ENCODE peak calls at places on chromosomes 12 and 14, in ten cellular contexts. E is foreskin fibroblast; G is CD4-positive, CD25-positive, alpha-beta regulatory T cell; I is HEK293T; V is astrocyte; Q is dermis microvascular lymphatic vessel endothelial cell; M is NCI-H748 treated with DMSO at 0.1 percent for 48 hours; S is HS-27A; W is right cardiac atrium; H is AG08395. N is an unnamed sample.

GRCh38 chr14:62532186-62532585 is 513.1 kb downstream of the KCNH5 start:
- DNase-seq in I (no peak), H (no peak), W (no peak), E (no peak), M (no peak), V (peak; percentile 21), G (no peak), S (no peak), Q (no peak), N (no peak)

GRCh38 chr12:46710125-46710743 is 115.6 kb downstream of the SLC38A4 start:
- DNase-seq in S (no peak), M (no peak), E (no peak), Q (no peak), V (no peak), I (no peak), W (no peak), H (no peak), G (no peak), N (no peak)

GRCh38 chr14:31950760-31951637 is 126.1 kb upstream of the ARHGAP5 start:
- DNase-seq in H (peak; percentile 79), Q (peak; percentile 34), I (peak; percentile 56), G (no peak), M (peak; percentile 24), W (peak; percentile 89), S (no peak), V (peak; percentile 73), E (no peak), N (peak; percentile 77)

GRCh38 chr12:120662879-120663278 is 22.5 kb downstream of the CABP1 start:
- DNase-seq in V (no peak), E (no peak), Q (no peak), H (no peak), W (no peak), S (no peak), G (no peak), M (no peak), I (no peak), N (no peak)

GRCh38 chr12:4137441-4137840 is 136.1 kb upstream of the CCND2 start:
- DNase-seq in E (no peak), G (no peak), M (no peak), Q (no peak), I (no peak), W (no peak), H (no peak), S (no peak), V (no peak), N (no peak)

GRCh38 chr12:6375269-6376078 is at the start of gene SCNN1A:
- DNase-seq in Q (no peak), S (no peak), E (no peak), G (no peak), V (no peak), M (peak; percentile 56), I (no peak), W (peak; percentile 28), H (no peak), N (peak; percentile 61)

GRCh38 chr12:113591480-113591971 is 119.9 kb upstream of the LHX5 start:
- DNase-seq in M (peak; percentile 62), Q (no peak), E (no peak), V (no peak), W (peak; percentile 55), H (no peak), G (peak; percentile 33), S (no peak), I (peak; percentile 48), N (no peak)

GRCh38 chr14:68621400-68622365 is 171.2 kb downstream of the ZFP36L1 start:
- DNase-seq in I (no peak), H (peak; percentile 79), W (peak; percentile 88), S (no peak), E (peak; percentile 69), V (peak; percentile 60), G (no peak), M (no peak), Q (peak; percentile 16), N (no peak)

GRCh38 chr12:40970320-40970907 is 217.7 kb upstream of the PDZRN4 start:
- DNase-seq in G (no peak), H (no peak), M (peak; percentile 69), W (no peak), V (no peak), S (no peak), I (peak; percentile 8), Q (peak; percentile 12), E (no peak), N (peak; percentile 4)

GRCh38 chr12:103952497-103952896 is 13.2 kb upstream of the TDG start:
- DNase-seq in W (no peak), H (no peak), E (no peak), G (no peak), M (no peak), V (no peak), I (no peak), S (no peak), Q (no peak), N (no peak)

GRCh38 chr14:96631030-96631429 is 128.8 kb downstream of the PAPOLA start:
- DNase-seq in M (no peak), W (no peak), I (no peak), H (no peak), G (no peak), Q (no peak), S (no peak), V (no peak), E (no peak), N (no peak)

GRCh38 chr12:24201258-24201970 is 251.9 kb upstream of the SOX5 start:
- DNase-seq in I (no peak), M (no peak), Q (peak; percentile 58), W (no peak), G (no peak), E (no peak), H (no peak), S (no peak), V (peak; percentile 3), N (no peak)

GRCh38 chr14:76024211-76024907 is 38.8 kb downstream of the IFT43 start:
- DNase-seq in E (no peak), W (no peak), G (no peak), M (no peak), I (no peak), S (no peak), V (no peak), Q (no peak), H (no peak), N (no peak)

GRCh38 chr12:13196302-13196921 is at the start of gene EMP1:
- DNase-seq in G (peak; percentile 93), H (peak; percentile 90), V (peak; percentile 100), M (no peak), W (peak; percentile 97), S (peak; percentile 99), Q (peak; percentile 99), I (no peak), E (peak; percentile 100), N (peak; percentile 98)

GRCh38 chr12:53287741-53288216 is 7.6 kb upstream of the PFDN5 start:
- DNase-seq in M (no peak), H (peak; percentile 73), G (peak; percentile 79), V (peak; percentile 18), W (peak; percentile 89), E (no peak), Q (peak; percentile 70), I (peak; percentile 62), S (no peak), N (peak; percentile 61)

GRCh38 chr14:52694761-52695480 is 437 bp downstream of the ERO1A start:
- DNase-seq in M (peak; percentile 23), Q (peak; percentile 53), S (no peak), H (peak; percentile 25), I (peak; percentile 27), W (no peak), E (peak; percentile 14), G (peak; percentile 89), V (peak; percentile 54), N (peak; percentile 66)

GRCh38 chr14:92759300-92759678 is 10.9 kb upstream of the LGMN start:
- DNase-seq in H (no peak), W (no peak), V (no peak), S (no peak), M (no peak), Q (peak; percentile 40), I (no peak), E (peak; percentile 40), G (peak; percentile 69), N (peak; percentile 63)

GRCh38 chr14:51529731-51530130 is 122.0 kb upstream of the FRMD6 start:
- DNase-seq in I (no peak), W (no peak), S (no peak), M (no peak), H (no peak), Q (no peak), V (no peak), G (no peak), E (no peak), N (no peak)

GRCh38 chr12:120496353-120497340 is 734 bp downstream of the DYNLL1 start:
- DNase-seq in I (peak; percentile 36), V (peak; percentile 38), M (peak; percentile 56), S (no peak), W (peak; percentile 88), Q (peak; percentile 71), G (peak; percentile 43), H (peak; percentile 72), E (peak; percentile 55), N (peak; percentile 53)

N was measured in small intestine.